ENCODE peak calls at places on chromosomes 5 and 9, in ten cellular contexts. A is tibial nerve; Z is A673; U is left ventricle myocardium inferior; Y is CD8-positive, alpha-beta T cell; X is left lung; N is colonic mucosa; L is ovary; B is neural progenitor cell; E is right atrium auricular region. G is an unnamed sample. For H3K4me1 and H3K27me3, the result is how much of the 10 kb centered on the place peaks cover.

GRCh38 chr9:126502417-126503332 is 111.1 kb upstream of the LMX1B start:
- DNase-seq in L (no peak), U (no peak), Y (no peak), E (no peak), B (peak), N (no peak), X (peak), Z (no peak), A (no peak), G (no peak)

GRCh38 chr9:126204708-126205225 is 121.9 kb upstream of the MVB12B start:
- DNase-seq in U (no peak), Z (no peak), E (no peak), X (no peak), L (no peak), N (no peak), Y (no peak), A (no peak), B (no peak), G (no peak)

GRCh38 chr5:134177197-134178171 is 734 bp upstream of the SKP1 start:
- DNase-seq in X (no peak), N (peak), Y (no peak), Z (peak), L (peak), A (peak), E (peak), U (no peak), B (peak), G (peak)

GRCh38 chr9:135226369-135227050 is 139.0 kb downstream of the OLFM1 start:
- DNase-seq in Y (no peak), Z (no peak), A (no peak), N (no peak), B (no peak), L (no peak), X (no peak), U (peak), E (no peak), G (no peak)

GRCh38 chr5:112290667-112291066 is 128.4 kb downstream of the EPB41L4A start:
- DNase-seq in L (no peak), E (no peak), N (no peak), Z (no peak), A (no peak), B (no peak), Y (no peak), U (no peak), X (no peak), G (no peak)

GRCh38 chr9:135588886-135589595 is 27.5 kb downstream of the PAEP start:
- DNase-seq in B (no peak), Y (no peak), U (no peak), L (no peak), A (no peak), Z (no peak), E (peak), X (no peak), N (no peak), G (no peak)

GRCh38 chr9:88236531-88237453 is 98.5 kb upstream of the SPATA31C2 start:
- DNase-seq in E (no peak), L (peak), Y (no peak), X (peak), B (no peak), U (peak), A (peak), Z (no peak), N (no peak), G (no peak)

GRCh38 chr5:54844905-54845566 is 140.4 kb downstream of the ESM1 start:
- DNase-seq in A (no peak), E (no peak), U (no peak), Z (peak), X (no peak), L (no peak), N (no peak), Y (no peak), B (peak), G (peak)

GRCh38 chr9:78030553-78031270 is 899 bp downstream of the GNAQ start:
- DNase-seq in Z (peak), U (peak), N (peak), X (peak), E (no peak), B (peak), Y (peak), L (peak), A (peak), G (peak)

GRCh38 chr5:51381801-51382507 is 1.3 kb upstream of the ISL1 start:
- DNase-seq in L (no peak), N (no peak), E (no peak), A (no peak), Y (no peak), Z (no peak), U (no peak), B (no peak), X (no peak), G (no peak)

GRCh38 chr5:109905906-109906305 is 216.2 kb downstream of the MAN2A1 start:
- DNase-seq in E (no peak), Z (no peak), L (no peak), Y (no peak), X (no peak), U (no peak), B (peak), N (no peak), A (no peak), G (no peak)

GRCh38 chr5:105905392-105905791 is 1765.3 kb downstream of the EFNA5 start:
- DNase-seq in B (no peak), Y (no peak), Z (peak), X (no peak), U (no peak), A (no peak), L (no peak), N (no peak), E (no peak), G (no peak)

GRCh38 chr5:173925449-173926071 is 37.4 kb downstream of the CPEB4 start:
- DNase-seq in X (peak), B (peak), E (no peak), A (peak), L (no peak), Z (peak), Y (peak), N (peak), U (peak), G (peak)

DNA sequence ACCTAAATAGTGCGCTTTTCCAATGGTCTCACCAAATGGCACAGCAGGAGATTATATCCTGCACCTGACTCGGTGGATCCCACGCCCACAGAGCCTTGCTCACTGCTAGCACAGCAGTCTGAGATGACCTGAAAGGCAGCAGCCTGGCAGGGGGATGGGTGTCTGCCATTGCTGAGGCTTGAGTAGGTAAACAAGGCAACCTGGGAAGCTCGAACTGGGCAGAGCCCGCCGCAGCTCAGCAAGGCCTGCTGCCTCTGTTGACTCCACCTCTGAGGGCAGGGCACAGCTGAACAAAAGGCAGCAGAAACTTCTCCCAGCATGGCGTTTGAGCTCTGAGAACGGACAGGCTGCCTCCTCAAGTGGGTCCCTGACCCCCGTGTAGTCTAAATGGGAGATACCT is 18.1 kb upstream of the ABLIM3 start:
- DNase-seq in U (no peak), B (no peak), A (no peak), L (no peak), E (no peak), Y (no peak), Z (no peak), N (no peak), X (no peak), G (no peak)
- H3K4me1 ChIP-seq in U (under half), B (under half), A (under half), L (under half), E (under half), Y (under half), Z (under half), N (under half), X (under half), G (under half)

GRCh38 chr9:86525182-86525581 is 171.0 kb upstream of the TUT7 start:
- DNase-seq in N (no peak), L (no peak), Z (peak), X (no peak), E (no peak), U (no peak), B (no peak), Y (no peak), A (no peak), G (no peak)

GRCh38 chr9:86519216-86519615 is 165.0 kb upstream of the TUT7 start:
- DNase-seq in B (no peak), X (no peak), A (no peak), U (no peak), Y (no peak), N (no peak), Z (peak), L (no peak), E (no peak), G (no peak)

GRCh38 chr9:86517475-86517874 is 163.3 kb upstream of the TUT7 start:
- DNase-seq in X (no peak), Z (no peak), A (no peak), E (no peak), N (no peak), B (no peak), Y (no peak), L (no peak), U (no peak), G (no peak)

GRCh38 chr9:86521322-86521721 is 167.1 kb upstream of the TUT7 start:
- DNase-seq in E (no peak), X (no peak), N (no peak), Y (no peak), Z (no peak), B (no peak), A (no peak), U (no peak), L (no peak), G (no peak)

DNA sequence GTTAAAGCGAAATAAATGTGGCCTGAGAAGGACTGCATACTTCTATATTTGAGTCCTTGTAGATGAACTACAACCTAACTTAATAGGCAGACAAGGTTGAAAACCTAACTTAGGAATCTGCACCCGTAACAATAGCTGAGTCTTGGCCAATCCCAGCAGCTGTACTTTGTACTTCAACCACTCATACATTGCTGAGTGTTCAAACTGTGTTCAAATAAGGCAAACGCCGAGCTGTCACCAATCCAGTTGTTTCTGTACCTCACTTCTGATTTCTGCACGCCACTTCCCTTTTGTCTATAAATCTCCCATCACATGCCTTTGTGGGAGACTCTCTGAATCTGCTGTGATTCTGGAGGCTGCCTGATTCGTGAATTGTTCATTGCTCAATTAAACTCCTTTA is 167.7 kb upstream of the TUT7 start:
- DNase-seq in X (no peak), Z (no peak), E (no peak), U (no peak), B (no peak), Y (no peak), L (no peak), A (no peak), N (no peak), G (no peak)
- H3K27me3 ChIP-seq in X (under half), Z (under half), E (under half), U (under half), B (under half), Y (under half), L (under half), A (under half), N (under half), G (under half)

GRCh38 chr5:177311723-177312648 is at the start of gene MXD3:
- DNase-seq in E (peak), A (peak), B (peak), L (peak), Z (peak), Y (peak), N (peak), U (peak), X (peak), G (peak)
- TF ChIP-seq CTCF in E (no peak), A (no peak), B (no peak), L (no peak), Z (no peak), Y (no peak), N (no peak), U (no peak), X (no peak), G (no peak)

DNA sequence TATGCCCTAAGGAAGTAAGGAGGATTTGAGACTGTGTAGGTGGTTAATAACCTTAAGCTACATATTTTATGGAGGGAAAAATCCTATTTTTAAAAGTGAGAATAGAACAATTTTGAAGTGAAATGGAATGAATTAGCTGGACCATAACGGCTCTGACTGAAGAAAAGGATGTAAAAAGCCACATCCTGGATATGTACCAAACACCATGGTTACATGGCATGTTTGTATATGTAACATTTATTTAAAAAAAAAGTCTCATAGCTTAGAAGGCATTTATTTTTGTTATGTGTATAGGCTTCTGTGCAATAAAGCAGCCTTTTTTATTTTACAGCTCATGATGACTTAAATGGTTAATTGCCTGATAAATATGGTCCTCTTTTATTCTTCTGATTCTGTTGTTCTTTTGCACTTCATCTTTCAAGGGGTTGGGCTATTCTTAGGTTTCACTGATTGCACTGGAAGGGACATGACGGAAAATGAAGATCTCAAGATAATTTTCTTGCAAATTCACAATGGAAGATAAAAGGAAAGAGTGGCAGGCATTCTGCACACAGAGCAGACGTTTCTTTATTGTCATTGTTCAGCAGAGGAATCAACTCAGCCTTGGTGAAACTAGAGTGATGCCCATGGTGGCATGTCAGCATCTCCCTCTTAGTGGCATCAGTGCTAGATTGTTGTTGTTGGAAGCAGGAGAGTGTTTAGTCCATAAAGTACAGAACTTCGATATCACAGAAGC is 63.1 kb downstream of the DOCK8 start:
- DNase-seq in X (no peak), E (no peak), L (no peak), B (no peak), N (no peak), Y (no peak), Z (no peak), U (no peak), A (no peak), G (no peak)
- H3K4me1 ChIP-seq in X (under half), E (under half), L (under half), B (under half), N (under half), Y (half or more), Z (under half), U (under half), A (under half), G (under half)